ENCODE peak calls at places on chromosome 11, in nine cellular contexts. One of them, this sample, is unnamed.

GRCh38 chr11:67118059-67118766 is 850 bp upstream of the KDM2A start:
- DNase-seq in BJ: no peak
- DNase-seq in body of pancreas: peak
- DNase-seq in WERI-Rb-1: peak
- DNase-seq in neural progenitor cell: no peak
- DNase-seq in HCT116: no peak
- DNase-seq in mesothelial cell of epicardium: peak
- DNase-seq in HFF-Myc: no peak
- DNase-seq in CD4-positive, alpha-beta T cell: peak
- DNase-seq in this sample: no peak

GRCh38 chr11:12867531-12867930 is 141.6 kb upstream of the RASSF10 start:
- DNase-seq in WERI-Rb-1: no peak
- DNase-seq in CD4-positive, alpha-beta T cell: no peak
- DNase-seq in body of pancreas: no peak
- DNase-seq in HFF-Myc: no peak
- DNase-seq in mesothelial cell of epicardium: no peak
- DNase-seq in neural progenitor cell: no peak
- DNase-seq in HCT116: no peak
- DNase-seq in BJ: no peak
- DNase-seq in this sample: no peak

GRCh38 chr11:79594839-79595238 is 154.0 kb upstream of the TENM4 start:
- DNase-seq in CD4-positive, alpha-beta T cell: no peak
- DNase-seq in neural progenitor cell: no peak
- DNase-seq in BJ: no peak
- DNase-seq in HFF-Myc: no peak
- DNase-seq in HCT116: no peak
- DNase-seq in mesothelial cell of epicardium: no peak
- DNase-seq in WERI-Rb-1: no peak
- DNase-seq in body of pancreas: no peak
- DNase-seq in this sample: no peak

GRCh38 chr11:15641191-15641810 is 526.6 kb downstream of the INSC start:
- DNase-seq in BJ: no peak
- DNase-seq in mesothelial cell of epicardium: no peak
- DNase-seq in neural progenitor cell: no peak
- DNase-seq in HCT116: no peak
- DNase-seq in body of pancreas: no peak
- DNase-seq in WERI-Rb-1: no peak
- DNase-seq in CD4-positive, alpha-beta T cell: no peak
- DNase-seq in HFF-Myc: no peak
- DNase-seq in this sample: no peak

GRCh38 chr11:105071060-105071732 is 26.1 kb upstream of the CARD16 start:
- DNase-seq in HCT116: no peak
- DNase-seq in HFF-Myc: no peak
- DNase-seq in CD4-positive, alpha-beta T cell: no peak
- DNase-seq in BJ: no peak
- DNase-seq in neural progenitor cell: no peak
- DNase-seq in mesothelial cell of epicardium: no peak
- DNase-seq in WERI-Rb-1: no peak
- DNase-seq in body of pancreas: no peak
- DNase-seq in this sample: no peak

GRCh38 chr11:120306519-120307242 is 18.4 kb upstream of the TLCD5 start:
- DNase-seq in WERI-Rb-1: peak
- DNase-seq in body of pancreas: no peak
- DNase-seq in neural progenitor cell: peak
- DNase-seq in BJ: peak
- DNase-seq in HFF-Myc: peak
- DNase-seq in HCT116: peak
- DNase-seq in mesothelial cell of epicardium: no peak
- DNase-seq in CD4-positive, alpha-beta T cell: no peak
- DNase-seq in this sample: no peak

GRCh38 chr11:87059596-87059995 is 21.9 kb downstream of the TMEM135 start:
- DNase-seq in mesothelial cell of epicardium: no peak
- DNase-seq in HFF-Myc: no peak
- DNase-seq in BJ: no peak
- DNase-seq in neural progenitor cell: no peak
- DNase-seq in CD4-positive, alpha-beta T cell: no peak
- DNase-seq in WERI-Rb-1: no peak
- DNase-seq in HCT116: no peak
- DNase-seq in body of pancreas: no peak
- DNase-seq in this sample: no peak

GRCh38 chr11:79244175-79244804 is 196.5 kb downstream of the TENM4 start:
- DNase-seq in mesothelial cell of epicardium: no peak
- DNase-seq in HFF-Myc: peak
- DNase-seq in neural progenitor cell: no peak
- DNase-seq in WERI-Rb-1: peak
- DNase-seq in CD4-positive, alpha-beta T cell: no peak
- DNase-seq in body of pancreas: no peak
- DNase-seq in HCT116: no peak
- DNase-seq in BJ: peak
- DNase-seq in this sample: no peak

GRCh38 chr11:11977206-11977938 is 31.1 kb downstream of the DKK3 start:
- DNase-seq in HCT116: peak
- DNase-seq in body of pancreas: no peak
- DNase-seq in mesothelial cell of epicardium: no peak
- DNase-seq in neural progenitor cell: no peak
- DNase-seq in WERI-Rb-1: no peak
- DNase-seq in CD4-positive, alpha-beta T cell: no peak
- DNase-seq in BJ: peak
- DNase-seq in HFF-Myc: peak
- DNase-seq in this sample: no peak

GRCh38 chr11:1508986-1509385 is 22.4 kb upstream of the MOB2 start:
- DNase-seq in neural progenitor cell: no peak
- DNase-seq in WERI-Rb-1: no peak
- DNase-seq in body of pancreas: no peak
- DNase-seq in HFF-Myc: no peak
- DNase-seq in BJ: no peak
- DNase-seq in CD4-positive, alpha-beta T cell: no peak
- DNase-seq in HCT116: no peak
- DNase-seq in mesothelial cell of epicardium: no peak
- DNase-seq in this sample: no peak

GRCh38 chr11:72807021-72807693 is 7.1 kb upstream of the ATG16L2 start:
- DNase-seq in WERI-Rb-1: no peak
- DNase-seq in neural progenitor cell: peak
- DNase-seq in HFF-Myc: no peak
- DNase-seq in body of pancreas: no peak
- DNase-seq in CD4-positive, alpha-beta T cell: no peak
- DNase-seq in BJ: no peak
- DNase-seq in mesothelial cell of epicardium: no peak
- DNase-seq in HCT116: no peak
- DNase-seq in this sample: no peak

GRCh38 chr11:78638704-78639380 is 64.2 kb upstream of the NARS2 start:
- DNase-seq in HCT116: no peak
- DNase-seq in BJ: no peak
- DNase-seq in CD4-positive, alpha-beta T cell: no peak
- DNase-seq in WERI-Rb-1: no peak
- DNase-seq in neural progenitor cell: no peak
- DNase-seq in body of pancreas: no peak
- DNase-seq in mesothelial cell of epicardium: no peak
- DNase-seq in HFF-Myc: no peak
- DNase-seq in this sample: no peak

GRCh38 chr11:122140535-122140934 is 24.5 kb upstream of the BLID start:
- DNase-seq in WERI-Rb-1: no peak
- DNase-seq in neural progenitor cell: no peak
- DNase-seq in HCT116: no peak
- DNase-seq in BJ: no peak
- DNase-seq in body of pancreas: no peak
- DNase-seq in CD4-positive, alpha-beta T cell: no peak
- DNase-seq in HFF-Myc: no peak
- DNase-seq in mesothelial cell of epicardium: no peak
- DNase-seq in this sample: no peak

GRCh38 chr11:116703421-116703820 is 69.4 kb downstream of the BUD13 start:
- DNase-seq in BJ: no peak
- DNase-seq in HCT116: no peak
- DNase-seq in mesothelial cell of epicardium: no peak
- DNase-seq in HFF-Myc: no peak
- DNase-seq in WERI-Rb-1: peak
- DNase-seq in CD4-positive, alpha-beta T cell: no peak
- DNase-seq in neural progenitor cell: peak
- DNase-seq in body of pancreas: no peak
- DNase-seq in this sample: no peak

GRCh38 chr11:130737866-130738431 is 178.3 kb downstream of the SNX19 start:
- DNase-seq in body of pancreas: peak
- DNase-seq in HCT116: no peak
- DNase-seq in mesothelial cell of epicardium: no peak
- DNase-seq in CD4-positive, alpha-beta T cell: no peak
- DNase-seq in BJ: peak
- DNase-seq in neural progenitor cell: no peak
- DNase-seq in WERI-Rb-1: no peak
- DNase-seq in HFF-Myc: peak
- DNase-seq in this sample: no peak

DNA sequence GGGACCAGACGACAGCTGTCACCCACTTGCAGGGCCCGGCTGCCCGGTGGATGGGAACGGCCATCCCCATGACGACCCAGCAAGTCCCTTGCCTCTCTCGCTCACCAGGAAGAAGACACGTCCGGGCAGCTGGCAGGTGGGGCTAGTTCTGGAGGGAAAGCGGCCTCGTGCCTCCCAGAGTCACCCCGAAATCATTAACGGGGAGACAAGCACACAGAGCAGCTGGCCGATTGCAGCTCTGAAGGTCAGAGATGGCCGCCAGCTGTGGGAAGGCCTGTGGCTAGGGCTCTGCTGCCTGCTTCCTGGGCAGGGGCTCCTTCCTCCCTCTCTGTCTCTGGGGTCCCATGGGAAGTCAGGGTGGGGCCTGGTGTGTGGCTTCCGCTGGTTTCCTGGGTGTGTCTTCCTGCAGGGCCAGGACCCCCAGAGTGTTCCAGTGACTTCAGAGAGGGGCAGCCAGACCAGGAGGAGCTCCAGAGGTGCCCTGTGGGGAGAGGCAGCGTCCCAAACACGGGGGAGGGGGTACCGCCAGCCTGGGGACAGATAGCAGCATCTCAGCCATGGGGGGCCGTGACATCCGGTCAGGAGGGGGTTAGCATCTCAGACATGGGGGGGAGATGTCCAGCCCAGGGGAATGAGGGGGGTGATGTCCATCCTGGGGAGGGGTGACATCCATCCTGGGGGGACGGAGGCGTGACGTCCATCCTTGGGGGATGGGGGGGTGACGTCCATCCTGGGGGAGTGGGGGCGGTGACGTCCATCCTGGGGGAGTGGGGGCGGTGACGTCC is 114.9 kb downstream of the KCNQ1 start:
- DNase-seq in CD4-positive, alpha-beta T cell: no peak
- DNase-seq in body of pancreas: no peak
- DNase-seq in BJ: no peak
- DNase-seq in WERI-Rb-1: no peak
- DNase-seq in HCT116: no peak
- DNase-seq in neural progenitor cell: no peak
- DNase-seq in mesothelial cell of epicardium: peak
- DNase-seq in HFF-Myc: no peak
- DNase-seq in this sample: no peak
- TF ChIP-seq CTCF in CD4-positive, alpha-beta T cell: no peak
- TF ChIP-seq CTCF in body of pancreas: no peak
- TF ChIP-seq CTCF in BJ: no peak
- TF ChIP-seq CTCF in WERI-Rb-1: no peak
- TF ChIP-seq CTCF in HCT116: no peak
- TF ChIP-seq CTCF in neural progenitor cell: no peak
- TF ChIP-seq CTCF in mesothelial cell of epicardium: no peak
- TF ChIP-seq CTCF in HFF-Myc: no peak
- TF ChIP-seq CTCF in this sample: no peak

GRCh38 chr11:47233989-47234668 is 14.5 kb downstream of the ACP2 start:
- DNase-seq in body of pancreas: no peak
- DNase-seq in HCT116: no peak
- DNase-seq in BJ: no peak
- DNase-seq in neural progenitor cell: peak
- DNase-seq in WERI-Rb-1: peak
- DNase-seq in mesothelial cell of epicardium: no peak
- DNase-seq in CD4-positive, alpha-beta T cell: no peak
- DNase-seq in HFF-Myc: no peak
- DNase-seq in this sample: no peak
- TF ChIP-seq CTCF in body of pancreas: peak
- TF ChIP-seq CTCF in HCT116: peak
- TF ChIP-seq CTCF in BJ: peak
- TF ChIP-seq CTCF in neural progenitor cell: peak
- TF ChIP-seq CTCF in WERI-Rb-1: peak
- TF ChIP-seq CTCF in mesothelial cell of epicardium: no peak
- TF ChIP-seq CTCF in CD4-positive, alpha-beta T cell: peak
- TF ChIP-seq CTCF in HFF-Myc: peak
- TF ChIP-seq CTCF in this sample: no peak

DNA sequence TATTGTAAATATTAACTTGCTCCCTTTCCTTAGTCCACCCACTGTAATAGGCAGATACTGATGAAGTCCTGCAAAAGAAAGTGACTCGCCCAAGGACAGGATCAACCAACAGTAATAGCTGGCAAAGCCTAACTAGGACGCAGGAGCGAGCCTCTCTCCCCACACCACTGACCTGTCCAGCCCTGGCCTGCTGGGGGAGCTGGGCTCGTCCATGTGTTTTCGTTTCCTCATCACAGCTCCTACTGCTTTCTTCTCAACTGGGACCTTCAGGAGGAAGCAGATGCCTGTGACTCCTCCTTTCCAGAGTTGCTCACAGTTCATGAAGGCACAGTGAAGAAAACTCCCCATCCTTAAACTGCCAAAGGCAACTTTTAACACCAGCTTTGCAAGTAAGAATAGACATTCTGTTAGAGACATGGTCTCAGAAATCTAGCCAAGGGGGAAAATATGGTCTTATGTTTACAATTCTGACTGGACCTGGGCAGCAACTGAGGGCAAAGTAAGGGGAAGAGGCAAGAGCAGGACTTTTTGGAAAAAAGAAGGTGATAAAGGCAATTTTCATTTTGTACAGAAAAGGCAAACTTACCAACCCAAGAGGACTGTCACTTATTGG is 11.6 kb upstream of the GPHA2 start:
- DNase-seq in body of pancreas: no peak
- DNase-seq in HFF-Myc: no peak
- DNase-seq in CD4-positive, alpha-beta T cell: no peak
- DNase-seq in WERI-Rb-1: no peak
- DNase-seq in neural progenitor cell: no peak
- DNase-seq in mesothelial cell of epicardium: no peak
- DNase-seq in HCT116: no peak
- DNase-seq in BJ: no peak
- DNase-seq in this sample: no peak
- TF ChIP-seq CTCF in body of pancreas: no peak
- TF ChIP-seq CTCF in HFF-Myc: no peak
- TF ChIP-seq CTCF in CD4-positive, alpha-beta T cell: no peak
- TF ChIP-seq CTCF in WERI-Rb-1: peak
- TF ChIP-seq CTCF in neural progenitor cell: peak
- TF ChIP-seq CTCF in mesothelial cell of epicardium: no peak
- TF ChIP-seq CTCF in HCT116: no peak
- TF ChIP-seq CTCF in BJ: peak
- TF ChIP-seq CTCF in this sample: no peak

DNA sequence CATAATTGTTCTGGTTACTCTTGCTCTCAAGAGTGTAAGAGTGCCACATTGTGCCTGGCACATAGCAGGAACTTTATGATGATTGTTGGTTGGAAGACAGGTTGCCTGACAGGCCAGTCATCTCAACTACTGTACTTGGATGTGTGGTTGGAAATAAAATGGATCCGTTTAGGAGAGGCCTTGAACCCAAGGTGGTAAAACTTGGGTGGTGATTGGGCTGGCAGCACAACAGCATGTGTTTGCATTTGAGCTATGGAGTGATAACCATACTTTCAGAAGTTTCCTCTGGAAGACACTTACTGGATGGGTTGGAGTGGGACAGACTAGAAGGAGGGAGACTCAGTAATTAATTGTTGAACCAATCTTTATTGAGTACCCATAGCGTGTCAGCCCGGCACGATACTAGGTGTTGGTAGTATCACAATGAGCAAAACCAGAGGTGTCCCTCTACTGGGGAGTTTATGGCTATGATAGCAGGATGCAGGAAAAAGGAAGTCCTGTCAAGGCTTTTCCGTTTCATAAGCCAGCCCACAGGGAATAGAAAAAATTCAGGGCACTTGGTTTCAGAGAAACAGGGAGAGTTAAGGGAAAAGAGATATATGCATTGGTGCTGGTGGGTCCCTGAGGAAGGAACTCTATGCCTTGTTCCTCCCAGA is 3.1 kb upstream of the TMEM109 start:
- DNase-seq in CD4-positive, alpha-beta T cell: no peak
- DNase-seq in HFF-Myc: no peak
- DNase-seq in neural progenitor cell: no peak
- DNase-seq in HCT116: no peak
- DNase-seq in BJ: no peak
- DNase-seq in body of pancreas: no peak
- DNase-seq in WERI-Rb-1: no peak
- DNase-seq in mesothelial cell of epicardium: no peak
- DNase-seq in this sample: no peak
- TF ChIP-seq CTCF in CD4-positive, alpha-beta T cell: no peak
- TF ChIP-seq CTCF in HFF-Myc: no peak
- TF ChIP-seq CTCF in neural progenitor cell: no peak
- TF ChIP-seq CTCF in HCT116: no peak
- TF ChIP-seq CTCF in BJ: no peak
- TF ChIP-seq CTCF in body of pancreas: no peak
- TF ChIP-seq CTCF in WERI-Rb-1: no peak
- TF ChIP-seq CTCF in mesothelial cell of epicardium: no peak
- TF ChIP-seq CTCF in this sample: no peak

This sample was measured in omental fat pad.